ENCODE peak calls at places on chromosomes 7 and 10, in five cellular contexts. S is lower leg skin, B is endothelial cell of umbilical vein, X is WTC11, Q is hippocampal formation. N is an unnamed sample.

GRCh38 chr7:2214636-2215035 is 18.1 kb downstream of the MAD1L1 start:
- DNase-seq in S (no peak), B (no peak), X (no peak), Q (peak; percentile 22), N (no peak)

GRCh38 chr7:108134486-108134885 is 4.3 kb upstream of the LAMB4 start:
- DNase-seq in S (no peak), B (no peak), X (no peak), Q (no peak), N (no peak)

GRCh38 chr7:87852306-87852705 is 23.9 kb downstream of the SLC25A40 start:
- DNase-seq in S (no peak), B (no peak), X (no peak), Q (no peak), N (no peak)

GRCh38 chr7:29248713-29249382 is 54.3 kb downstream of the CHN2 start:
- DNase-seq in S (no peak), B (no peak), X (no peak), Q (no peak), N (peak; percentile 53)

GRCh38 chr7:82360591-82361386 is 82.8 kb downstream of the CACNA2D1 start:
- DNase-seq in S (no peak), B (no peak), X (no peak), Q (no peak), N (no peak)

GRCh38 chr7:92614586-92615237 is 24.5 kb upstream of the FAM133B start:
- DNase-seq in S (no peak), B (no peak), X (no peak), Q (peak; percentile 73), N (peak; percentile 93)

GRCh38 chr7:601573-602340 is 82.1 kb upstream of the PDGFA start:
- DNase-seq in S (peak; percentile 91), B (peak; percentile 49), X (no peak), Q (no peak), N (no peak)

GRCh38 chr7:74289018-74289659 is at the start of gene CLIP2:
- DNase-seq in S (peak; percentile 94), B (peak; percentile 67), X (peak; percentile 77), Q (peak; percentile 80), N (peak; percentile 59)

GRCh38 chr7:115068220-115068619 is 146.3 kb downstream of the MDFIC start:
- DNase-seq in S (no peak), B (no peak), X (no peak), Q (no peak), N (no peak)

GRCh38 chr10:12774219-12774894 is 227.2 kb downstream of the CCDC3 start:
- DNase-seq in S (no peak), B (no peak), X (peak; percentile 41), Q (no peak), N (no peak)

GRCh38 chr7:126589068-126589684 is 663.6 kb downstream of the GRM8 start:
- DNase-seq in S (no peak), B (no peak), X (no peak), Q (no peak), N (no peak)

N was measured in pons.